ENCODE peak calls at places on chromosomes 5 and 9, in seven cellular contexts. H, Y, V, P, R, O and L are unnamed samples.

GRCh38 chr9:7176574-7176973 is 418.8 kb downstream of the KDM4C start:
- DNase-seq in H (no peak), Y (no peak), V (no peak), P (no peak), R (no peak), O (no peak), L (no peak)

GRCh38 chr5:134398609-134399155 is 13.0 kb downstream of the CDKN2AIPNL start:
- DNase-seq in H (no peak), Y (no peak), V (no peak), P (no peak), R (no peak), O (no peak), L (no peak)

GRCh38 chr5:38329132-38329715 is 70.9 kb downstream of the EGFLAM start:
- DNase-seq in H (no peak), Y (peak; percentile 11), V (no peak), P (no peak), R (peak; percentile 67), O (no peak), L (no peak)

GRCh38 chr9:130036099-130036498 is 6.9 kb downstream of the FNBP1 start:
- DNase-seq in H (no peak), Y (no peak), V (no peak), P (no peak), R (no peak), O (no peak), L (no peak)

GRCh38 chr9:97059661-97060060 is 20.7 kb upstream of the CTSV start:
- DNase-seq in H (no peak), Y (peak; percentile 39), V (no peak), P (no peak), R (peak; percentile 78), O (no peak), L (no peak)

GRCh38 chr9:81146684-81147337 is 542.5 kb downstream of the TLE1 start:
- DNase-seq in H (no peak), Y (no peak), V (no peak), P (no peak), R (peak; percentile 67), O (no peak), L (no peak)

GRCh38 chr5:167688731-167689130 is 602.7 kb upstream of the WWC1 start:
- DNase-seq in H (no peak), Y (no peak), V (no peak), P (no peak), R (no peak), O (no peak), L (no peak)

GRCh38 chr5:177607452-177608192 is 7.7 kb downstream of the B4GALT7 start:
- DNase-seq in H (peak; percentile 71), Y (peak; percentile 90), V (peak; percentile 49), P (no peak), R (peak; percentile 85), O (peak; percentile 77), L (peak; percentile 85)

GRCh38 chr5:163503106-163504090 is 2.0 kb upstream of the MAT2B start:
- DNase-seq in H (peak; percentile 47), Y (peak; percentile 55), V (peak; percentile 48), P (no peak), R (no peak), O (peak; percentile 62), L (peak; percentile 70)

GRCh38 chr5:8391916-8392315 is 523.0 kb downstream of the MTRR start:
- DNase-seq in H (no peak), Y (no peak), V (no peak), P (no peak), R (no peak), O (no peak), L (no peak)